ENCODE peak calls at places on chromosomes 6 and 20, in eight cellular contexts. A is lung, E is AG09319, F is EL, C is T-helper 17 cell, I is HT1080, U is memory B cell, V is uterus. L is an unnamed sample.

GRCh38 chr20:835220-836045 is 1.9 kb downstream of the FAM110A start:
- DNase-seq in A (no peak), E (no peak), F (no peak), C (no peak), I (no peak), U (no peak), V (no peak), L (no peak)

GRCh38 chr6:5471044-5471443 is 209.7 kb downstream of the FARS2 start:
- DNase-seq in A (peak), E (no peak), F (peak), C (peak), I (peak), U (peak), V (peak), L (peak)

GRCh38 chr6:46963626-46964025 is 41.9 kb upstream of the ADGRF5 start:
- DNase-seq in A (no peak), E (no peak), F (peak), C (no peak), I (no peak), U (no peak), V (no peak), L (no peak)

GRCh38 chr6:109010703-109011102 is 83.9 kb downstream of the SESN1 start:
- DNase-seq in A (no peak), E (no peak), F (no peak), C (no peak), I (no peak), U (no peak), V (no peak), L (no peak)

GRCh38 chr20:14915356-14915755 is 577.9 kb upstream of the FLRT3 start:
- DNase-seq in A (no peak), E (no peak), F (no peak), C (no peak), I (no peak), U (no peak), V (peak), L (no peak)

GRCh38 chr6:138953451-138953850 is 34.6 kb downstream of the REPS1 start:
- DNase-seq in A (no peak), E (no peak), F (peak), C (no peak), I (peak), U (no peak), V (no peak), L (no peak)

GRCh38 chr6:25476126-25476525 is 175.9 kb upstream of the SCGN start:
- DNase-seq in A (no peak), E (no peak), F (peak), C (no peak), I (peak), U (no peak), V (no peak), L (no peak)

GRCh38 chr20:11304811-11305210 is 612.9 kb upstream of the BTBD3 start:
- DNase-seq in A (no peak), E (no peak), F (no peak), C (no peak), I (no peak), U (no peak), V (no peak), L (no peak)

GRCh38 chr6:139406577-139407343 is 32.3 kb upstream of the CITED2 start:
- DNase-seq in A (no peak), E (no peak), F (peak), C (no peak), I (no peak), U (no peak), V (no peak), L (no peak)

GRCh38 chr6:93848011-93848620 is 428.8 kb upstream of the EPHA7 start:
- DNase-seq in A (no peak), E (no peak), F (no peak), C (no peak), I (no peak), U (no peak), V (no peak), L (no peak)

GRCh38 chr20:37160683-37161082 is 18.4 kb upstream of the RPN2 start:
- DNase-seq in A (no peak), E (no peak), F (no peak), C (no peak), I (no peak), U (no peak), V (no peak), L (no peak)

GRCh38 chr6:7543761-7544424 is 2.4 kb downstream of the DSP start:
- DNase-seq in A (no peak), E (no peak), F (no peak), C (no peak), I (no peak), U (no peak), V (no peak), L (no peak)

GRCh38 chr20:51562334-51563140 is 20.0 kb upstream of the NFATC2 start:
- DNase-seq in A (peak), E (peak), F (peak), C (no peak), I (peak), U (no peak), V (peak), L (peak)

GRCh38 chr20:59748555-59749292 is 144.4 kb downstream of the PHACTR3 start:
- DNase-seq in A (no peak), E (peak), F (peak), C (no peak), I (no peak), U (no peak), V (peak), L (peak)

GRCh38 chr20:44736170-44737021 is 9.3 kb upstream of the KCNK15 start:
- DNase-seq in A (peak), E (peak), F (peak), C (no peak), I (peak), U (no peak), V (peak), L (no peak)

GRCh38 chr6:148928811-148929210 is 182.0 kb downstream of the UST start:
- DNase-seq in A (no peak), E (no peak), F (no peak), C (no peak), I (no peak), U (no peak), V (no peak), L (no peak)

GRCh38 chr20:8480597-8480996 is 348.5 kb downstream of the PLCB1 start:
- DNase-seq in A (no peak), E (no peak), F (no peak), C (no peak), I (no peak), U (no peak), V (no peak), L (no peak)

GRCh38 chr6:43770417-43771209 is 602 bp downstream of the VEGFA start:
- DNase-seq in A (peak), E (peak), F (peak), C (no peak), I (peak), U (peak), V (peak), L (peak)

GRCh38 chr20:34076952-34077351 is 35.1 kb downstream of the EIF2S2 start:
- DNase-seq in A (no peak), E (no peak), F (no peak), C (no peak), I (no peak), U (no peak), V (no peak), L (no peak)